ENCODE peak calls at places on chromosomes 7 and 10, in four cellular contexts. X is SK-N-SH, A is A549, B is HepG2. L is an unnamed sample.

GRCh38 chr7:155462163-155462735 is 4.3 kb downstream of the EN2 start:
- DNase-seq in X (peak), A (no peak), B (no peak), L (no peak)

GRCh38 chr10:17262502-17262901 is 34.5 kb downstream of the VIM start:
- DNase-seq in X (no peak), A (no peak), B (no peak), L (no peak)

GRCh38 chr7:99563650-99564049 is 5.2 kb downstream of the ZNF655 start:
- DNase-seq in X (no peak), A (peak), B (no peak), L (no peak)

GRCh38 chr7:2517004-2517403 is 2.6 kb upstream of the LFNG start:
- DNase-seq in X (no peak), A (no peak), B (no peak), L (no peak)

GRCh38 chr7:80278737-80279136 is 144.1 kb downstream of the GNAI1 start:
- DNase-seq in X (no peak), A (peak), B (no peak), L (no peak)

GRCh38 chr10:122911889-122912484 is 1.6 kb downstream of the FAM24A start:
- DNase-seq in X (no peak), A (peak), B (peak), L (no peak)

GRCh38 chr10:68402271-68402670 is 4.8 kb downstream of the RUFY2 start:
- DNase-seq in X (no peak), A (no peak), B (no peak), L (no peak)

GRCh38 chr10:92742331-92743228 is 52.8 kb downstream of the HHEX start:
- DNase-seq in X (no peak), A (no peak), B (no peak), L (peak)

GRCh38 chr7:128932862-128933821 is 4.6 kb upstream of the IRF5 start:
- DNase-seq in X (no peak), A (no peak), B (no peak), L (peak)

GRCh38 chr7:372939-373791 is 83.2 kb downstream of the FOXL3 start:
- DNase-seq in X (peak), A (no peak), B (peak), L (no peak)

GRCh38 chr7:55366461-55367138 is 1.5 kb downstream of the LANCL2 start:
- DNase-seq in X (peak), A (peak), B (peak), L (peak)
- TF ChIP-seq PBX3 in X (no peak), A (no peak), B (no peak), L (no peak)

GRCh38 chr10:101067356-101068083 is 5.7 kb downstream of the KAZALD1 start:
- DNase-seq in X (peak), A (peak), B (peak), L (peak)
- TF ChIP-seq CHD2 in X (peak), A (no peak), B (no peak), L (no peak)

GRCh38 chr7:143373255-143373794 is 7.8 kb upstream of the ZYX start:
- DNase-seq in X (no peak), A (no peak), B (no peak), L (no peak)

GRCh38 chr7:143374556-143374955 is 6.6 kb upstream of the ZYX start:
- DNase-seq in X (no peak), A (no peak), B (no peak), L (no peak)

GRCh38 chr7:143372070-143372469 is 9.1 kb upstream of the ZYX start:
- DNase-seq in X (no peak), A (no peak), B (no peak), L (no peak)

GRCh38 chr7:143376396-143376795 is 4.7 kb upstream of the ZYX start:
- DNase-seq in X (no peak), A (no peak), B (no peak), L (no peak)

GRCh38 chr7:143375298-143376034 is 5.7 kb upstream of the ZYX start:
- DNase-seq in X (no peak), A (no peak), B (no peak), L (no peak)
- TF ChIP-seq PBX3 in X (no peak), A (no peak), B (no peak), L (no peak)

GRCh38 chr10:26855186-26855585 is 5.6 kb downstream of the ABI1 start:
- DNase-seq in X (no peak), A (no peak), B (no peak), L (no peak)
- TF ChIP-seq CHD2 in X (no peak), A (no peak), B (no peak), L (no peak)

GRCh38 chr10:8245131-8246117 is 190.9 kb downstream of the GATA3 start:
- DNase-seq in X (peak), A (no peak), B (no peak), L (no peak)
- TF ChIP-seq PBX3 in X (no peak), A (no peak), B (no peak), L (no peak)

DNA sequence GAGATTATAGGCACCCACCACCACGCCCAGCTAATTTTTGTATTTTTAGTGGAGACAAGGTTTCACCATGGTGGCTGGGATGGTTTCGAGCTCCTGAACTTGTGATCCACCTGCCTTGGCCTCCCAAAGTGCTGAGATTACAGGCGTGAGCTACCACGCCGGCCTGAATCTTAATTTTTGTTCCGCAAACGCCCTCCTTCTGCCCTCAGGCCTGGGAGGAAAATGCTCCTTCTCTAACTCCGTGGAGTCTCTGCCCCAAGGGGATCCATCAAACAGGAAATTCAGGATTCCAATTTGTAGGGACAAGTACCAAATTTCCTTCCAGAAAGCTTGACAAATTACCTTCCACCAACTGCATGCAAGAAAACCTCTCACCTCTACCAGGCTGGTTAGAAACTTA is 43.2 kb downstream of the RBAK start:
- DNase-seq in X (no peak), A (no peak), B (no peak), L (no peak)
- TF ChIP-seq CHD2 in X (no peak), A (no peak), B (no peak), L (no peak)

GRCh38 chr10:111646021-111646420 is 537.5 kb downstream of the GPAM start:
- DNase-seq in X (no peak), A (no peak), B (no peak), L (no peak)

GRCh38 chr10:111656066-111656465 is 527.5 kb downstream of the GPAM start:
- DNase-seq in X (no peak), A (no peak), B (no peak), L (no peak)

GRCh38 chr10:111648046-111648445 is 535.5 kb downstream of the GPAM start:
- DNase-seq in X (peak), A (no peak), B (no peak), L (no peak)

GRCh38 chr10:111650088-111650487 is 533.5 kb downstream of the GPAM start:
- DNase-seq in X (no peak), A (no peak), B (no peak), L (no peak)
- TF ChIP-seq PBX3 in X (no peak), A (no peak), B (no peak), L (no peak)